ENCODE peak calls at places on chromosomes 1 and 21, in five cellular contexts. Z is nucleus accumbens, K is brain microvascular endothelial cell, T is Panc1, D is heart right ventricle. L is an unnamed sample.

GRCh38 chr1:54811739-54812655 is 10.9 kb upstream of the TTC22 start:
- DNase-seq in T (no peak), K (no peak), Z (no peak), D (no peak), L (no peak)

GRCh38 chr1:51519857-51520699 is 1.0 kb upstream of the EPS15 start:
- DNase-seq in Z (no peak), D (no peak), K (peak; percentile 84), T (no peak), L (no peak)

GRCh38 chr1:207032528-207033017 is at the start of gene C1orf116:
- DNase-seq in T (no peak), Z (no peak), K (no peak), D (no peak), L (peak; percentile 92)

GRCh38 chr1:150567717-150568561 is 11.5 kb downstream of the MCL1 start:
- DNase-seq in T (no peak), K (peak; percentile 97), D (peak; percentile 74), Z (no peak), L (no peak)

GRCh38 chr21:34800797-34801518 is 132.2 kb downstream of the CLIC6 start:
- DNase-seq in Z (no peak), T (no peak), K (no peak), D (no peak), L (no peak)

GRCh38 chr1:192660613-192661012 is 24.7 kb downstream of the RGS13 start:
- DNase-seq in Z (no peak), K (no peak), D (no peak), T (no peak), L (no peak)

GRCh38 chr1:41794031-41794430 is 124.7 kb downstream of the HIVEP3 start:
- DNase-seq in D (no peak), K (no peak), Z (no peak), T (no peak), L (no peak)

GRCh38 chr1:64505944-64506658 is 36.2 kb downstream of the CACHD1 start:
- DNase-seq in K (no peak), T (no peak), Z (no peak), D (no peak), L (no peak)

GRCh38 chr1:228778466-228778865 is 43.2 kb downstream of the RHOU start:
- DNase-seq in K (no peak), D (no peak), T (no peak), Z (no peak), L (no peak)

GRCh38 chr1:22710688-22711024 is at the start of gene EPHB2:
- DNase-seq in Z (no peak), K (no peak), T (no peak), D (no peak), L (no peak)

GRCh38 chr1:34070201-34070836 is 94.7 kb downstream of the CSMD2 start:
- DNase-seq in D (no peak), K (no peak), T (no peak), Z (no peak), L (no peak)

GRCh38 chr1:50278961-50279360 is 144.3 kb downstream of the DMRTA2 start:
- DNase-seq in D (no peak), K (no peak), T (no peak), Z (no peak), L (no peak)

GRCh38 chr21:33794586-33794985 is 121.0 kb downstream of the ATP5PO start:
- DNase-seq in Z (no peak), T (no peak), K (no peak), D (no peak), L (no peak)

GRCh38 chr1:6097117-6097595 is 51.5 kb downstream of the KCNAB2 start:
- DNase-seq in T (no peak), K (no peak), Z (no peak), D (no peak), L (no peak)

GRCh38 chr1:100606438-100606837 is 68.5 kb downstream of the GPR88 start:
- DNase-seq in T (no peak), Z (no peak), D (peak; percentile 47), K (peak; percentile 69), L (no peak)

GRCh38 chr1:64302971-64303370 is 99.5 kb downstream of the UBE2U start:
- DNase-seq in K (peak; percentile 12), Z (no peak), T (no peak), D (no peak), L (no peak)

GRCh38 chr1:171644805-171645483 is 7.5 kb downstream of the MYOC start:
- DNase-seq in D (peak; percentile 87), K (peak; percentile 81), T (peak; percentile 65), Z (no peak), L (peak; percentile 56)

L was measured in keratinocyte.